ENCODE peak calls at places on chromosomes 11 and 22, in eight cellular contexts. E is endodermal cell, I is GM12878, C is ovary, F is GM12865, S is fibroblast of mammary gland, N is astrocyte, H is heart right ventricle. A is an unnamed sample.

GRCh38 chr11:116931206-116931953 is 94.0 kb upstream of the APOA1 start:
- DNase-seq in H (peak; percentile 56), I (no peak), E (no peak), F (peak; percentile 54), S (peak; percentile 13), N (peak; percentile 36), C (no peak), A (peak; percentile 48)

GRCh38 chr22:38413085-38414008 is 41.7 kb downstream of the KCNJ4 start:
- DNase-seq in I (no peak), C (peak; percentile 55), H (peak; percentile 62), F (no peak), N (no peak), S (no peak), E (peak; percentile 40), A (no peak)

GRCh38 chr11:118872403-118872821 is 11.3 kb upstream of the CXCR5 start:
- DNase-seq in H (no peak), C (peak; percentile 83), E (no peak), N (no peak), S (no peak), I (no peak), F (peak; percentile 88), A (no peak)

GRCh38 chr11:2930705-2931415 is 1.6 kb upstream of the PHLDA2 start:
- DNase-seq in F (peak; percentile 76), C (peak; percentile 59), I (peak; percentile 16), H (peak; percentile 44), S (peak; percentile 29), N (no peak), E (peak; percentile 98), A (no peak)

GRCh38 chr11:74720596-74721478 is 10.4 kb downstream of the CHRDL2 start:
- DNase-seq in S (peak; percentile 17), F (no peak), H (peak; percentile 58), I (no peak), E (peak; percentile 61), C (peak; percentile 79), N (peak; percentile 37), A (no peak)

GRCh38 chr11:3197044-3197715 is 21.4 kb downstream of the MRGPRG start:
- DNase-seq in C (no peak), N (no peak), S (no peak), H (no peak), E (no peak), I (no peak), F (no peak), A (no peak)

GRCh38 chr11:128520206-128520885 is 67.0 kb downstream of the ETS1 start:
- DNase-seq in I (no peak), E (no peak), F (no peak), S (peak; percentile 43), C (no peak), H (no peak), N (no peak), A (no peak)

GRCh38 chr22:25555506-25556060 is 8.9 kb upstream of the GRK3 start:
- DNase-seq in E (no peak), N (peak; percentile 23), S (no peak), C (no peak), H (no peak), F (no peak), I (no peak), A (no peak)

GRCh38 chr11:65150513-65151271 is 16.4 kb upstream of the SYVN1 start:
- DNase-seq in S (peak; percentile 89), C (peak; percentile 65), E (peak; percentile 66), F (peak; percentile 85), I (peak; percentile 27), N (peak; percentile 82), H (peak; percentile 75), A (no peak)

GRCh38 chr11:65151500-65151899 is 17.2 kb upstream of the SYVN1 start:
- DNase-seq in H (no peak), N (no peak), I (no peak), S (no peak), E (peak; percentile 7), C (no peak), F (no peak), A (no peak)

GRCh38 chr11:65148657-65149056 is 14.3 kb upstream of the SYVN1 start:
- DNase-seq in C (no peak), I (no peak), S (no peak), E (peak; percentile 33), N (no peak), H (no peak), F (no peak), A (no peak)

GRCh38 chr11:65152157-65152556 is 17.8 kb upstream of the SYVN1 start:
- DNase-seq in H (no peak), E (no peak), S (no peak), F (peak; percentile 37), N (no peak), I (no peak), C (no peak), A (no peak)

GRCh38 chr11:65147352-65148075 is 13.2 kb upstream of the SYVN1 start:
- DNase-seq in I (no peak), F (no peak), C (no peak), E (peak; percentile 16), N (no peak), S (no peak), H (no peak), A (no peak)
- H3K4me3 ChIP-seq in I (no peak overlapping the region), F (no peak overlapping the region), C (no peak overlapping the region), E (no peak overlapping the region), N (no peak overlapping the region), S (no peak overlapping the region), H (no peak overlapping the region), A (no peak overlapping the region)

GRCh38 chr11:64271339-64272132 is 12.9 kb downstream of the BAD start:
- DNase-seq in H (peak; percentile 94), N (peak; percentile 93), S (peak; percentile 92), E (peak; percentile 97), C (peak; percentile 93), F (peak; percentile 96), I (peak; percentile 77), A (peak; percentile 94)
- H3K4me3 ChIP-seq in H (peak overlapping the region; percentile 90), N (peak overlapping the region; percentile 74), S (peak overlapping the region; percentile 72), E (peak overlapping the region; percentile 79), C (peak overlapping the region; percentile 71), F (peak overlapping the region; percentile 77), I (peak overlapping the region; percentile 99), A (peak overlapping the region; percentile 89)

GRCh38 chr11:1573077-1573846 is 1.2 kb upstream of the DUSP8 start:
- DNase-seq in S (no peak), I (no peak), E (peak; percentile 74), F (no peak), C (no peak), H (no peak), N (no peak), A (no peak)

GRCh38 chr11:1570896-1571759 is 943 bp downstream of the DUSP8 start:
- DNase-seq in H (no peak), I (no peak), E (peak; percentile 83), S (no peak), N (no peak), C (no peak), F (no peak), A (peak; percentile 32)

GRCh38 chr11:1573847-1574255 is 1.8 kb upstream of the DUSP8 start:
- DNase-seq in C (no peak), H (no peak), F (no peak), S (no peak), E (peak; percentile 79), I (no peak), N (no peak), A (no peak)

GRCh38 chr11:1571760-1572199 is 291 bp downstream of the DUSP8 start:
- DNase-seq in C (no peak), F (no peak), I (no peak), H (no peak), E (no peak), S (no peak), N (no peak), A (no peak)

DNA sequence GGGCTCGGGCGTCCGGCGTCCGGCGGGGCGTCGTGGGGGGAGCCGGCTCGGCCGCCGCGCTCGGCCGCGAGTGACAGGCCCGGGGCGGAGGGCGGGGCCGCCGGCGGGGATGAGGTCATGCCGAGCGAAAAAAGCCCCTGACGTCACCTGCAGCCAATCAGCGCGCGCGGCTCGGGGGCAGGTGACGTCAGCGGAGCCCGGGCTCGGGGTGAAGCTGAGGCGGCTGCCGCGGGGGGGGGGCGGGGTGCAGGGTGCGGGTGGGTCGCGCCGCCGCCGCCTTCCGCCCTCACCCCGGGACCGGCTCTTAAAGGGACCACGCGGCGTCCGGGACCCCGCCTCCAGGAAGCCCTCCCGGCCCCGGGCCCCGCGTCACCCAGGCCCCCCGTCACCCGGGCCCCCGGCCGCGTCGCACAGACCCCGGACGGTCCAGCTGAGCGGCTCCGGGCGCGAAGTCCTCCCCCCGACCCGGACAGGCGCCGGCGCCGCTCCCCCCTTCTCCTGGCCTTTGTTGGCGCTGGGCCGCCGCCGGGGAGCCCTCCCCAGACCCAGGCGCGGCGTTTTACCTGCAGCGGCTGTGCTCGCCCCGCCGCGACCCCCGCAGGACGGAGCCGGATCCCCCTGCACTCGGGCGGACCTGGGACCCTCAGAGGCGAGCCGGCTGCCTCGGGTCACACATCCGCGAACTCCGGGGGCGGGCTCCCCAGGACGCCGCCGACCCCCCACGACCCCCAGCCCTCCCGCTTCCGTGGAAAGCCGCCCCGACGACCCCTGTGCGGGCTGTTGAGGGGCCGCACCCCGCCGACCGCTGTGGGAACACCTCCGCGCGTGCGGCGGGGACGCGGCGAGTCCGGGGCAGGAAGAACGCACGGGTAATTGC is at the start of gene DUSP8:
- DNase-seq in N (peak; percentile 56), I (no peak), E (peak; percentile 92), C (peak; percentile 83), F (peak; percentile 85), H (peak; percentile 94), S (peak; percentile 61), A (peak; percentile 56)
- H3K4me3 ChIP-seq in N (peak within 1 kb of the TSS; percentile 61), I (no peak within 1 kb of the TSS), E (peak within 1 kb of the TSS; percentile 70), C (peak within 1 kb of the TSS; percentile 54), F (peak within 1 kb of the TSS; percentile 42), H (peak within 1 kb of the TSS; percentile 69), S (no peak within 1 kb of the TSS), A (peak within 1 kb of the TSS; percentile 18)

GRCh38 chr11:72426054-72426757 is 8.1 kb downstream of the CLPB start:
- DNase-seq in N (no peak), H (no peak), C (no peak), E (no peak), F (no peak), S (no peak), I (no peak), A (no peak)
- H3K4me3 ChIP-seq in N (no peak overlapping the region), H (no peak overlapping the region), C (no peak overlapping the region), E (no peak overlapping the region), F (no peak overlapping the region), S (no peak overlapping the region), I (no peak overlapping the region), A (no peak overlapping the region)

DNA sequence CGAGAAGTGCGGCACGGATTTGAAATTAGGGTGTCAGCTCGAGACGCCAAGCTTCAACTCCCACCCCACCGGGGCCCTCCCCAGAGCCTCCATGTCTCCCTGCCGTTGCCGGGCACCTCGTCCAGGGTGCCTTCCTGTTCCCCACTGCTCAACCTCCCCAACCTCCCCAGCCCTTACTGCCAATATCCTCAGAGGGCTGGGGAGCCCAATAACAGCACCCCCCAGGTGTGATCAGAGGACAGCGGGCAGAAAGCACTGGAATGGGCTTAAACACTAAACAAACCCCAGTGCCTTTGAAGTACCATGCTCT is 1336.4 kb downstream of the TBC1D22A start:
- DNase-seq in C (no peak), F (no peak), E (peak; percentile 14), H (no peak), N (no peak), I (no peak), S (no peak), A (no peak)
- H3K4me3 ChIP-seq in C (no peak overlapping the region), F (peak overlapping the region; percentile 5), E (no peak overlapping the region), H (no peak overlapping the region), N (no peak overlapping the region), I (peak overlapping the region; percentile 1), S (no peak overlapping the region), A (peak overlapping the region; percentile 35)

A was measured in Jurkat, Clone E6-1.